ENCODE peak calls at places on chromosomes 5 and 9, in five cellular contexts. I, Y, X, K and M are unnamed samples.

GRCh38 chr5:10457682-10458574 is 16.2 kb downstream of the ROPN1L start:
- DNase-seq in I (no peak), Y (no peak), X (no peak), K (no peak), M (no peak)

GRCh38 chr5:120139039-120139438 is 325.1 kb upstream of the PRR16 start:
- DNase-seq in I (peak; percentile 96), Y (no peak), X (no peak), K (no peak), M (no peak)

GRCh38 chr5:98569288-98569687 is 204.2 kb upstream of the RGMB start:
- DNase-seq in I (no peak), Y (no peak), X (no peak), K (no peak), M (no peak)

GRCh38 chr9:114174876-114175771 is 19.8 kb downstream of the COL27A1 start:
- DNase-seq in I (peak; percentile 93), Y (no peak), X (no peak), K (no peak), M (no peak)

GRCh38 chr9:127887792-127888191 is 10.3 kb upstream of the AK1 start:
- DNase-seq in I (peak; percentile 21), Y (no peak), X (no peak), K (no peak), M (peak; percentile 46)

GRCh38 chr9:94176582-94176981 is 82.5 kb upstream of the ZNF169 start:
- DNase-seq in I (no peak), Y (no peak), X (no peak), K (no peak), M (no peak)

GRCh38 chr5:19928556-19929421 is 59.2 kb downstream of the CDH18 start:
- DNase-seq in I (peak; percentile 89), Y (no peak), X (no peak), K (no peak), M (no peak)

GRCh38 chr5:173789031-173789920 is 98.9 kb upstream of the CPEB4 start:
- DNase-seq in I (peak; percentile 75), Y (peak; percentile 41), X (no peak), K (no peak), M (peak; percentile 59)

GRCh38 chr5:93503598-93504067 is 77.4 kb downstream of the NR2F1-AS1 start:
- DNase-seq in I (peak; percentile 93), Y (no peak), X (no peak), K (no peak), M (no peak)

GRCh38 chr5:172630961-172631360 is 10.1 kb upstream of the NEURL1B start:
- DNase-seq in I (no peak), Y (no peak), X (no peak), K (no peak), M (no peak)

GRCh38 chr9:27391495-27391894 is 94.5 kb upstream of the EQTN start:
- DNase-seq in I (no peak), Y (no peak), X (no peak), K (no peak), M (no peak)

GRCh38 chr9:78777747-78778146 is 480.8 kb downstream of the PSAT1 start:
- DNase-seq in I (no peak), Y (no peak), X (no peak), K (no peak), M (no peak)

GRCh38 chr5:124061663-124062062 is 549.7 kb downstream of the CSNK1G3 start:
- DNase-seq in I (peak; percentile 83), Y (no peak), X (no peak), K (peak; percentile 81), M (no peak)

GRCh38 chr9:72441296-72442211 is 76.5 kb upstream of the ZFAND5 start:
- DNase-seq in I (no peak), Y (no peak), X (no peak), K (no peak), M (no peak)

GRCh38 chr9:138060365-138060764 is 182.8 kb downstream of the CACNA1B start:
- DNase-seq in I (no peak), Y (no peak), X (no peak), K (no peak), M (no peak)

GRCh38 chr9:35355954-35356353 is 134.0 kb upstream of the RUSC2 start:
- DNase-seq in I (no peak), Y (no peak), X (no peak), K (no peak), M (no peak)

GRCh38 chr9:121440265-121440664 is 59.4 kb downstream of the GGTA1 start:
- DNase-seq in I (peak; percentile 48), Y (peak; percentile 7), X (no peak), K (no peak), M (no peak)

GRCh38 chr5:119063579-119064379 is 7.1 kb upstream of the DMXL1 start:
- DNase-seq in I (peak; percentile 46), Y (no peak), X (no peak), K (no peak), M (no peak)

GRCh38 chr5:173653822-173654523 is 37.5 kb upstream of the BOD1 start:
- DNase-seq in I (no peak), Y (no peak), X (no peak), K (no peak), M (no peak)

GRCh38 chr9:98657897-98658296 is 50.8 kb downstream of the GABBR2 start:
- DNase-seq in I (no peak), Y (no peak), X (no peak), K (no peak), M (no peak)

GRCh38 chr5:50663636-50664035 is 2.8 kb upstream of the PARP8 start:
- DNase-seq in I (no peak), Y (no peak), X (no peak), K (peak; percentile 32), M (no peak)

GRCh38 chr9:68476889-68477288 is 63.8 kb downstream of the TMEM252 start:
- DNase-seq in I (no peak), Y (no peak), X (no peak), K (no peak), M (no peak)

GRCh38 chr5:32542216-32543059 is 42.9 kb upstream of the SUB1 start:
- DNase-seq in I (peak; percentile 32), Y (no peak), X (no peak), K (no peak), M (peak; percentile 95)

GRCh38 chr5:152942633-152943336 is 537.7 kb upstream of the NMUR2 start:
- DNase-seq in I (no peak), Y (no peak), X (no peak), K (no peak), M (no peak)

GRCh38 chr5:36040651-36041536 is 25.8 kb downstream of the UGT3A2 start:
- DNase-seq in I (no peak), Y (no peak), X (no peak), K (peak; percentile 43), M (no peak)

GRCh38 chr5:146878471-146879172 is at the start of gene PPP2R2B:
- DNase-seq in I (peak; percentile 2), Y (no peak), X (no peak), K (no peak), M (no peak)

GRCh38 chr9:23258569-23258968 is 567.5 kb downstream of the ELAVL2 start:
- DNase-seq in I (no peak), Y (no peak), X (no peak), K (no peak), M (no peak)
- H3K4me3 ChIP-seq in I (no peak overlapping the region), Y (no peak overlapping the region), X (no peak overlapping the region), K (no peak overlapping the region), M (no peak overlapping the region)

GRCh38 chr5:87048156-87048555 is 219.5 kb upstream of the RASA1 start:
- DNase-seq in I (no peak), Y (peak; percentile 19), X (no peak), K (no peak), M (peak; percentile 21)
- TF ChIP-seq CTCF in I (no peak), Y (peak; percentile 38), X (no peak), K (no peak), M (no peak)

GRCh38 chr5:418681-419121 is 24.3 kb upstream of the EXOC3 start:
- DNase-seq in I (peak; percentile 75), Y (no peak), X (no peak), K (no peak), M (no peak)

GRCh38 chr5:417765-418559 is 25.0 kb upstream of the EXOC3 start:
- DNase-seq in I (peak; percentile 61), Y (no peak), X (no peak), K (no peak), M (no peak)

GRCh38 chr5:416636-416960 is 26.4 kb upstream of the EXOC3 start:
- DNase-seq in I (no peak), Y (no peak), X (no peak), K (no peak), M (no peak)

GRCh38 chr5:417301-417700 is 25.7 kb upstream of the EXOC3 start:
- DNase-seq in I (no peak), Y (no peak), X (no peak), K (no peak), M (no peak)

DNA sequence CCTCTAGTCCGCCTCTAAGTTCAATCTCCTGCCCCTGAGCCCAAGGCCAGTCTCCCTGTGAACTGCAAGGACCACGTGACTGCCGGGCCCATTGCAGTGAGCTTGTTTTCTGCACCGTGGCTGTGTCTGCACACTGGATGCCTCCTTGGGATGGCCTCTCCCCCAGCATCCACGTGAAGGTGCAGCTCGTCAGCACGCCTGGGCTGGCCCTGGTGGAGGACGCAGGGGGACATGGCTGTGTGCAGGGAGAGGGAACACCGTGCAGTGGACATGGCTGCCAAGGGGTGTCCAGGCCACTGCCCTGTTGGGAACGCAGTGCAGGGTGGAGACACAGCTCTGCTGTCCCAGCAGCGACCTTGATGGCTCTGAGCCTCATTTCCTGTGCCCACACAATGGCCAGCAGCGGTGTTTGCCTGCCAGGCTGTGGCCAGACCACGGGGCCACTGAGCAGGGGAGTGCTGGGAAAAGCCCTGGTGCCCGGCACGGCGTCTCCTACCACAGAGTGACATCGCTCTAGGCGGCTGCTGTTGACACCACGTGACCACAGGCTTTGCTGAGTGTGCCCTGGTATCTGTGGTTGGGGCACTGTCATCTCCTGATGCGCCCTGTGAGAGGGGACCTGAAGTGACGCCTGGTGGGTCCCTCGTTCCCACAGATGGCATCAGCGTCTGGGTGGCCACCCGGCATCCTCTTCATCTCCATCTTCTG is 26.9 kb upstream of the EXOC3 start:
- DNase-seq in I (no peak), Y (no peak), X (no peak), K (no peak), M (no peak)
- H3K4me3 ChIP-seq in I (no peak overlapping the region), Y (no peak overlapping the region), X (no peak overlapping the region), K (no peak overlapping the region), M (no peak overlapping the region)

GRCh38 chr5:69000216-69000615 is 93.6 kb upstream of the SLC30A5 start:
- DNase-seq in I (no peak), Y (no peak), X (no peak), K (no peak), M (no peak)
- TF ChIP-seq CTCF in I (no peak), Y (no peak), X (no peak), K (no peak), M (no peak)

GRCh38 chr9:92291577-92291976 is 1.9 kb downstream of the IARS1 start:
- DNase-seq in I (no peak), Y (no peak), X (no peak), K (no peak), M (no peak)
- H3K4me3 ChIP-seq in I (peak overlapping the region; percentile 85), Y (peak overlapping the region; percentile 92), X (peak overlapping the region; percentile 87), K (no peak overlapping the region), M (peak overlapping the region; percentile 95)

GRCh38 chr9:126595982-126596381 is 17.7 kb upstream of the LMX1B start:
- DNase-seq in I (no peak), Y (no peak), X (no peak), K (no peak), M (no peak)

GRCh38 chr9:126604706-126605105 is 9.0 kb upstream of the LMX1B start:
- DNase-seq in I (no peak), Y (no peak), X (no peak), K (no peak), M (no peak)

GRCh38 chr9:126604059-126604685 is 9.6 kb upstream of the LMX1B start:
- DNase-seq in I (no peak), Y (no peak), X (no peak), K (no peak), M (no peak)

GRCh38 chr9:126599047-126599650 is 14.6 kb upstream of the LMX1B start:
- DNase-seq in I (no peak), Y (no peak), X (no peak), K (no peak), M (no peak)
- TF ChIP-seq CTCF in I (peak; percentile 29), Y (no peak), X (peak; percentile 33), K (no peak), M (no peak)